ENCODE peak calls at places on chromosome 15, in five cellular contexts. One of them, this sample, is unnamed.

GRCh38 chr15:100525894-100526512 is 2.7 kb downstream of the CERS3 start:
- DNase-seq in uterus: peak; percentile 75
- DNase-seq in lower leg skin: peak; percentile 91
- DNase-seq in breast epithelium: peak; percentile 79
- DNase-seq in suprapubic skin: no peak
- DNase-seq in this sample: no peak

GRCh38 chr15:63186065-63186464 is 3.3 kb upstream of the RAB8B start:
- DNase-seq in uterus: no peak
- DNase-seq in lower leg skin: no peak
- DNase-seq in breast epithelium: no peak
- DNase-seq in suprapubic skin: no peak
- DNase-seq in this sample: no peak

GRCh38 chr15:85742186-85742751 is 52.5 kb downstream of the KLHL25 start:
- DNase-seq in uterus: peak; percentile 44
- DNase-seq in lower leg skin: peak; percentile 80
- DNase-seq in breast epithelium: no peak
- DNase-seq in suprapubic skin: no peak
- DNase-seq in this sample: no peak

GRCh38 chr15:63971427-63971805 is 74.9 kb downstream of the DAPK2 start:
- DNase-seq in uterus: no peak
- DNase-seq in lower leg skin: peak; percentile 76
- DNase-seq in breast epithelium: no peak
- DNase-seq in suprapubic skin: no peak
- DNase-seq in this sample: peak; percentile 72

GRCh38 chr15:34942363-34942762 is 27.2 kb downstream of the AQR start:
- DNase-seq in uterus: no peak
- DNase-seq in lower leg skin: no peak
- DNase-seq in breast epithelium: no peak
- DNase-seq in suprapubic skin: no peak
- DNase-seq in this sample: no peak

GRCh38 chr15:69979783-69980182 is 117.9 kb downstream of the TLE3 start:
- DNase-seq in uterus: no peak
- DNase-seq in lower leg skin: peak; percentile 14
- DNase-seq in breast epithelium: no peak
- DNase-seq in suprapubic skin: no peak
- DNase-seq in this sample: peak; percentile 92

GRCh38 chr15:26690778-26691177 is 82.1 kb downstream of the GABRB3 start:
- DNase-seq in uterus: no peak
- DNase-seq in lower leg skin: no peak
- DNase-seq in breast epithelium: no peak
- DNase-seq in suprapubic skin: no peak
- DNase-seq in this sample: no peak

GRCh38 chr15:88255496-88256171 is 905 bp downstream of the NTRK3 start:
- DNase-seq in uterus: peak; percentile 43
- DNase-seq in lower leg skin: no peak
- DNase-seq in breast epithelium: peak; percentile 48
- DNase-seq in suprapubic skin: no peak
- DNase-seq in this sample: no peak

GRCh38 chr15:96322401-96323249 is 7.9 kb upstream of the NR2F2 start:
- DNase-seq in uterus: peak; percentile 81
- DNase-seq in lower leg skin: peak; percentile 85
- DNase-seq in breast epithelium: no peak
- DNase-seq in suprapubic skin: no peak
- DNase-seq in this sample: no peak

GRCh38 chr15:101145362-101145761 is 106.5 kb downstream of the CHSY1 start:
- DNase-seq in uterus: no peak
- DNase-seq in lower leg skin: no peak
- DNase-seq in breast epithelium: no peak
- DNase-seq in suprapubic skin: no peak
- DNase-seq in this sample: no peak

GRCh38 chr15:92820233-92821021 is 79.7 kb upstream of the CHD2 start:
- DNase-seq in uterus: peak; percentile 90
- DNase-seq in lower leg skin: peak; percentile 98
- DNase-seq in breast epithelium: peak; percentile 89
- DNase-seq in suprapubic skin: peak; percentile 95
- DNase-seq in this sample: peak; percentile 95

GRCh38 chr15:81284256-81285031 is 39.5 kb downstream of the STARD5 start:
- DNase-seq in uterus: no peak
- DNase-seq in lower leg skin: peak; percentile 62
- DNase-seq in breast epithelium: no peak
- DNase-seq in suprapubic skin: no peak
- DNase-seq in this sample: peak; percentile 37

GRCh38 chr15:39580117-39580629 is 706 bp upstream of the THBS1 start:
- DNase-seq in uterus: peak; percentile 96
- DNase-seq in lower leg skin: peak; percentile 99
- DNase-seq in breast epithelium: peak; percentile 93
- DNase-seq in suprapubic skin: peak; percentile 96
- DNase-seq in this sample: peak; percentile 97

GRCh38 chr15:88605507-88606436 is 15.4 kb upstream of the AEN start:
- DNase-seq in uterus: no peak
- DNase-seq in lower leg skin: no peak
- DNase-seq in breast epithelium: no peak
- DNase-seq in suprapubic skin: no peak
- DNase-seq in this sample: no peak

GRCh38 chr15:82539690-82540054 is 585 bp downstream of the RPS17 start:
- DNase-seq in uterus: no peak
- DNase-seq in lower leg skin: no peak
- DNase-seq in breast epithelium: no peak
- DNase-seq in suprapubic skin: no peak
- DNase-seq in this sample: no peak

GRCh38 chr15:93305306-93305705 is 216.3 kb upstream of the RGMA start:
- DNase-seq in uterus: no peak
- DNase-seq in lower leg skin: peak; percentile 34
- DNase-seq in breast epithelium: no peak
- DNase-seq in suprapubic skin: no peak
- DNase-seq in this sample: no peak

GRCh38 chr15:39188930-39189329 is 391.9 kb upstream of the THBS1 start:
- DNase-seq in uterus: no peak
- DNase-seq in lower leg skin: no peak
- DNase-seq in breast epithelium: peak; percentile 54
- DNase-seq in suprapubic skin: no peak
- DNase-seq in this sample: no peak

DNA sequence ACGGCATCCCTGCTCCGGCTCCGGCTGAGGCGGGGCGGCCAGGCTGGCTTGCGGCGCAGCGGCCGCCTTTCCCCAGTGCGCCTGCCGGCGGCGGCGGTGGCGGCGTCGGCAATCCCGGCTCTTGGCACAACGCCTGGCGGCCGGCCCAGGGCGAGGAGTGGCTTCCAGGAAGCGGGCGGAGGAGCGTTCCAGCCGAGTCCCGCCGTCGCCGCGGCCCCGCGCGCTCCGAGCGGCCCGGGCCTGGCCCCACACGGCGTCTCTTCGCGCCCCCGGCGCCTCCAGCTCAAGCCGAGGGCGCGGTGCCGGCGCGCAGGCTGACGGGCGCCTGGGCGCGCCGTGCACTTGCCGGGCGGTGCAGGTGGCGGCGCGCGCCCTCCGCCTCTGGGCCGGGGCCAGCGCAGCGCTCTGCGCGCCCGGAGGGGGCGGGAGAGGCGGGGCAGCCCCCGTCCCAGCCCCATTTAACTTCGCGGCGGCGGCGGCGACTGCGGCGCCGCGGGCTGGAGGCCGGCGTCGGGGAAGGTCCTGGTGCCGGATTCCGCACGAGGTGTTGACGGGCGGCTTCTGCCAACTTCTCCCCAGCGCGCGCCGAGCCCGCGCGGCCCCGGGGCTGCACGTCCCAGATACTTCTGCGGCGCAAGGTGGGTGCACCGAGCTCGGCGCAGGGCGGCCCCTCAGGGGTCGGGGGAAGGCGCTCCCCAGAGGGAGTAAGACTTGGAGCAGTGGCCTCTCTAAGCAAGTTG is at the start of gene ADAMTSL3:
- DNase-seq in uterus: peak; percentile 63
- DNase-seq in lower leg skin: peak; percentile 90
- DNase-seq in breast epithelium: peak; percentile 25
- DNase-seq in suprapubic skin: no peak
- DNase-seq in this sample: peak; percentile 66
- TF ChIP-seq POLR2A in uterus: no peak
- TF ChIP-seq POLR2A in lower leg skin: no peak
- TF ChIP-seq POLR2A in breast epithelium: no peak
- TF ChIP-seq POLR2A in suprapubic skin: no peak
- TF ChIP-seq POLR2A in this sample: no peak

DNA sequence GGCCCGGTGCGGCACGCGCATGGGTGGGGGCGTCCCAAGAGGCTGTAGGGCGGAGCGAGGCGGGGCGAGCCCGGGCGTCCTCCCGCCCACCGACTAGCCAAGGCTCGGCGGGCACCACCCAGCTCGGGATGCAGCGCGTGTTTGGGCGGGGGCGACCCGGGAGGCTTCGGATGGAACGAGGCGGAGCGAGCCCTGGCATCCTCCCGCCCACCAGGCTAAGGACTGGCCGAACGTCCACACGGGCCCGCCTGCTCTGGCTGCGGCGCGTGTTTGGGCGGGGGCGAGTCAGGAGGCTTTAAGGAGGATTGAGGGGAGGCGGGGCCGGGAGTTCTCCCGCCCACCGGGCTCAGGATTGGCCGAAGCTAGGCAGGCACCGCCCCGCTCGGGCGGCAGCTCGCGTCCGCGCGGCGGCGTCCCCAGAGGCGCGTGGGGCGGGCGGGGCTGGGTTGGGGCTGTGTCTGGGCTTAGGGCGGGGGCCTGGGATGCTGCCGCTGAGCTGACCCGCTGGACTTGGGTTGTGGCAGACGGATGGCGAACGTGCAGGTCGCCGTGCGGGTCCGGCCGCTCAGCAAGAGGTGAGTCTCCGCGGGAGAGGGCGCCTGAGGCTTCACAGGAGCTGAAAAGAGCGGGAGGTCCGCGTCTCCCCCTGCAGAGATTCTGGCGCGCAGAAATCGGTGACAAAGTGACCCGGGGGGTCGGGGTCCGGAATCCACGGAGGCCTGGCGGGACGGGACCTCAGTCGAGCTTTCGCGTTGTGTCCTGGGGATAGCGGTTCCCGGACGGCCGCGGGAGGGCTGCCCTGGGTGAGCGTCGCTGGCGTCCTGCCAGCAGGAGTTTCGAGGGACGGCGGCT is at the start of gene STARD9:
- DNase-seq in uterus: peak; percentile 99
- DNase-seq in lower leg skin: peak; percentile 99
- DNase-seq in breast epithelium: peak; percentile 96
- DNase-seq in suprapubic skin: peak; percentile 98
- DNase-seq in this sample: peak; percentile 99
- TF ChIP-seq POLR2A in uterus: peak; percentile 66
- TF ChIP-seq POLR2A in lower leg skin: no peak
- TF ChIP-seq POLR2A in breast epithelium: peak; percentile 5
- TF ChIP-seq POLR2A in suprapubic skin: peak; percentile 43
- TF ChIP-seq POLR2A in this sample: no peak

GRCh38 chr15:41955100-41955499 is 17.3 kb downstream of the EHD4 start:
- DNase-seq in uterus: no peak
- DNase-seq in lower leg skin: peak; percentile 18
- DNase-seq in breast epithelium: no peak
- DNase-seq in suprapubic skin: no peak
- DNase-seq in this sample: no peak

GRCh38 chr15:41955807-41956525 is 16.4 kb downstream of the EHD4 start:
- DNase-seq in uterus: no peak
- DNase-seq in lower leg skin: peak; percentile 53
- DNase-seq in breast epithelium: no peak
- DNase-seq in suprapubic skin: no peak
- DNase-seq in this sample: no peak

GRCh38 chr15:41958002-41958420 is 14.3 kb downstream of the EHD4 start:
- DNase-seq in uterus: no peak
- DNase-seq in lower leg skin: peak; percentile 59
- DNase-seq in breast epithelium: no peak
- DNase-seq in suprapubic skin: no peak
- DNase-seq in this sample: no peak

GRCh38 chr15:41954036-41954435 is 18.3 kb downstream of the EHD4 start:
- DNase-seq in uterus: no peak
- DNase-seq in lower leg skin: peak; percentile 57
- DNase-seq in breast epithelium: no peak
- DNase-seq in suprapubic skin: no peak
- DNase-seq in this sample: no peak

DNA sequence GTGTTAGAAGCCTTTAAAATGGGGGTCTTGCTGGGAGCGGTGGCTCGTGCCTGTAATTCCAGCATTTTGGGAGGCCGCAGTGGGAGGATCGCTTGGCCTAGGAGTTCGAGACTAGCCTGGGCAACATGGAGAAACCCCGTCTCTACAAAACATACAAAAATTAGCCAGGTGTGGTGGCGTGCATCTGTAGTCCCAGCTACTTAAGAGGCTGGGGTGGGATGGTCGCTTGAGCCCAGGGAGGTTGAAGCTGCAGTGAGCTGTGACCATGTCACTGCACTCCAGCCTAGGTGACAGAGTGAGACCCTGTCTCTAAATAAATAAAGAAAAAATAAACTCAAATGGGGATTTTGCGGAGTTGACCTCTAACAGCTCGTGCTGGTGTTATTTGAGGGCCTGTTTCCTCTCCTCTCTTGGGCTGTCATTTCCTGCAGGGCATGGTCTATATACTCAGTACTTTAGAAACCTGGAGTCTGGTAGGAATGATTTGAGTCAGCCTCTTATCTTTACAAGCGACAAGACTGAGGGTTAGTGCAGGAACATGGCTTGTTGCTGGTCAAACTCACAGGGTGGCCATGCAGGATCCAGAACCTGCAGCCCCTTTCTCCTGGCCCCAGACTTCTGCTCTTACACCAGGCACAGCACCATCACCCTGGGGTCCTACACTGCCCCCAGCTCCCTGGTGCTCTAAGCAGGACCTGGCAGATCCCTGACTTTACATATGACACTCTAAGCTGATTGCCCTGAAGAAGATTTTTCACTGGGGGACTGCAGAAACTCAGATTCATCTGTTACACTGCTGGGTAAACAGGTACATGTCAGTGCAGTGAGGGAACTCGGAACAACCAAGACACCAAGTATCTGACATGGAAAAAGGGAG is 15.1 kb downstream of the EHD4 start:
- DNase-seq in uterus: no peak
- DNase-seq in lower leg skin: peak; percentile 58
- DNase-seq in breast epithelium: no peak
- DNase-seq in suprapubic skin: no peak
- DNase-seq in this sample: no peak
- TF ChIP-seq POLR2A in uterus: no peak
- TF ChIP-seq POLR2A in lower leg skin: no peak
- TF ChIP-seq POLR2A in breast epithelium: no peak
- TF ChIP-seq POLR2A in suprapubic skin: no peak
- TF ChIP-seq POLR2A in this sample: no peak

GRCh38 chr15:28886431-28887343 is 913 bp downstream of the APBA2 start:
- DNase-seq in uterus: no peak
- DNase-seq in lower leg skin: no peak
- DNase-seq in breast epithelium: no peak
- DNase-seq in suprapubic skin: no peak
- DNase-seq in this sample: no peak

GRCh38 chr15:28885289-28885629 is 515 bp upstream of the APBA2 start:
- DNase-seq in uterus: no peak
- DNase-seq in lower leg skin: no peak
- DNase-seq in breast epithelium: no peak
- DNase-seq in suprapubic skin: no peak
- DNase-seq in this sample: no peak

GRCh38 chr15:28887344-28888174 is 1.8 kb downstream of the APBA2 start:
- DNase-seq in uterus: no peak
- DNase-seq in lower leg skin: no peak
- DNase-seq in breast epithelium: no peak
- DNase-seq in suprapubic skin: no peak
- DNase-seq in this sample: no peak

GRCh38 chr15:28884151-28884940 is 1.4 kb upstream of the APBA2 start:
- DNase-seq in uterus: no peak
- DNase-seq in lower leg skin: no peak
- DNase-seq in breast epithelium: no peak
- DNase-seq in suprapubic skin: no peak
- DNase-seq in this sample: no peak

GRCh38 chr15:28885630-28886430 is at the start of gene APBA2:
- DNase-seq in uterus: no peak
- DNase-seq in lower leg skin: no peak
- DNase-seq in breast epithelium: no peak
- DNase-seq in suprapubic skin: no peak
- DNase-seq in this sample: no peak
- TF ChIP-seq POLR2A in uterus: no peak
- TF ChIP-seq POLR2A in lower leg skin: no peak
- TF ChIP-seq POLR2A in breast epithelium: no peak
- TF ChIP-seq POLR2A in suprapubic skin: no peak
- TF ChIP-seq POLR2A in this sample: no peak

GRCh38 chr15:99014803-99015676 is 7.4 kb upstream of the PGPEP1L start:
- DNase-seq in uterus: peak; percentile 64
- DNase-seq in lower leg skin: peak; percentile 90
- DNase-seq in breast epithelium: peak; percentile 65
- DNase-seq in suprapubic skin: no peak
- DNase-seq in this sample: peak; percentile 71
- TF ChIP-seq POLR2A in uterus: no peak
- TF ChIP-seq POLR2A in lower leg skin: no peak
- TF ChIP-seq POLR2A in breast epithelium: no peak
- TF ChIP-seq POLR2A in suprapubic skin: no peak
- TF ChIP-seq POLR2A in this sample: no peak